ENCODE peak calls at places on chromosomes 5 and 9, in seven cellular contexts. N is Peyer's patch; L is nephron progenitor cell; F is MCF 10A; T is uterus; B is cardiac fibroblast; R is CD8-positive, alpha-beta T cell. U is an unnamed sample.

GRCh38 chr5:130278136-130278535 is 373.9 kb downstream of the CHSY3 start:
- DNase-seq in F (no peak), B (no peak), N (no peak), T (no peak), L (no peak), R (no peak), U (no peak)

GRCh38 chr9:72297516-72297915 is 67.5 kb downstream of the ZFAND5 start:
- DNase-seq in T (no peak), R (no peak), B (no peak), L (no peak), F (no peak), N (no peak), U (no peak)

GRCh38 chr5:59640411-59640810 is 253.1 kb downstream of the PDE4D start:
- DNase-seq in T (no peak), L (peak), B (peak), F (peak), N (no peak), R (no peak), U (no peak)

GRCh38 chr5:17037751-17038150 is 101.7 kb upstream of the MYO10 start:
- DNase-seq in B (peak), F (peak), N (no peak), L (no peak), T (no peak), R (no peak), U (no peak)

GRCh38 chr5:152711996-152712395 is 306.9 kb upstream of the NMUR2 start:
- DNase-seq in F (no peak), N (no peak), B (no peak), R (no peak), L (no peak), T (no peak), U (no peak)

GRCh38 chr5:72388652-72389051 is 68.5 kb downstream of the PTCD2 start:
- DNase-seq in L (no peak), B (peak), T (peak), R (no peak), F (peak), N (no peak), U (no peak)

GRCh38 chr5:156920042-156920860 is 42.8 kb downstream of the TIMD4 start:
- DNase-seq in L (no peak), B (no peak), N (no peak), R (no peak), F (no peak), T (no peak), U (no peak)

GRCh38 chr5:97877578-97877977 is 694.5 kb upstream of the RIOK2 start:
- DNase-seq in R (no peak), L (no peak), B (no peak), N (no peak), F (no peak), T (no peak), U (no peak)

GRCh38 chr9:83449981-83450380 is 88.2 kb downstream of the FRMD3 start:
- DNase-seq in N (no peak), T (no peak), R (no peak), B (no peak), L (no peak), F (no peak), U (no peak)

GRCh38 chr5:140966293-140967225 is at the start of gene PCDHAC2:
- DNase-seq in R (no peak), L (peak), F (peak), B (peak), T (peak), N (no peak), U (no peak)

GRCh38 chr5:146068136-146068717 is 37.1 kb downstream of the PLAC8L1 start:
- DNase-seq in F (no peak), T (no peak), R (no peak), N (no peak), L (no peak), B (no peak), U (no peak)

GRCh38 chr5:150045512-150045911 is 40.8 kb downstream of the CSF1R start:
- DNase-seq in N (no peak), R (no peak), T (no peak), L (no peak), F (no peak), B (no peak), U (no peak)
- TF ChIP-seq CTCF in N (no peak), R (no peak), T (no peak), L (no peak), F (no peak), B (no peak), U (no peak)

GRCh38 chr9:136554870-136555269 is 9.0 kb upstream of the NOTCH1 start:
- DNase-seq in T (no peak), R (no peak), F (no peak), N (no peak), L (no peak), B (no peak), U (no peak)
- TF ChIP-seq CTCF in T (no peak), R (no peak), F (no peak), N (no peak), L (no peak), B (no peak), U (no peak)

GRCh38 chr5:103031607-103032006 is 88.3 kb downstream of the GIN1 start:
- DNase-seq in B (peak), T (no peak), F (no peak), N (no peak), R (no peak), L (no peak), U (no peak)
- TF ChIP-seq CTCF in B (peak), T (no peak), F (no peak), N (no peak), R (no peak), L (peak), U (no peak)

GRCh38 chr9:91421022-91421765 is 2.4 kb downstream of the NFIL3 start:
- DNase-seq in F (no peak), L (peak), R (peak), N (no peak), B (peak), T (peak), U (peak)
- TF ChIP-seq CTCF in F (no peak), L (peak), R (no peak), N (no peak), B (peak), T (peak), U (peak)

GRCh38 chr9:136254381-136255165 is 9.0 kb upstream of the QSOX2 start:
- DNase-seq in L (no peak), N (no peak), B (no peak), R (no peak), F (peak), T (no peak), U (no peak)
- TF ChIP-seq CTCF in L (no peak), N (no peak), B (peak), R (no peak), F (no peak), T (no peak), U (no peak)

GRCh38 chr5:84453405-84453804 is 68.7 kb upstream of the EDIL3 start:
- DNase-seq in T (no peak), N (no peak), R (no peak), B (no peak), L (no peak), F (no peak), U (no peak)

GRCh38 chr5:84445049-84445685 is 60.5 kb upstream of the EDIL3 start:
- DNase-seq in T (no peak), B (no peak), N (no peak), R (no peak), L (no peak), F (no peak), U (no peak)

GRCh38 chr5:84450617-84451414 is 66.1 kb upstream of the EDIL3 start:
- DNase-seq in L (no peak), F (peak), R (no peak), N (no peak), B (peak), T (no peak), U (no peak)
- TF ChIP-seq CTCF in L (peak), F (peak), R (no peak), N (no peak), B (peak), T (no peak), U (no peak)

GRCh38 chr9:95078934-95079333 is 238.6 kb downstream of the FANCC start:
- DNase-seq in T (peak), N (no peak), F (no peak), B (no peak), R (no peak), L (no peak), U (peak)
- TF ChIP-seq CTCF in T (no peak), N (no peak), F (no peak), B (no peak), R (no peak), L (no peak), U (no peak)

DNA sequence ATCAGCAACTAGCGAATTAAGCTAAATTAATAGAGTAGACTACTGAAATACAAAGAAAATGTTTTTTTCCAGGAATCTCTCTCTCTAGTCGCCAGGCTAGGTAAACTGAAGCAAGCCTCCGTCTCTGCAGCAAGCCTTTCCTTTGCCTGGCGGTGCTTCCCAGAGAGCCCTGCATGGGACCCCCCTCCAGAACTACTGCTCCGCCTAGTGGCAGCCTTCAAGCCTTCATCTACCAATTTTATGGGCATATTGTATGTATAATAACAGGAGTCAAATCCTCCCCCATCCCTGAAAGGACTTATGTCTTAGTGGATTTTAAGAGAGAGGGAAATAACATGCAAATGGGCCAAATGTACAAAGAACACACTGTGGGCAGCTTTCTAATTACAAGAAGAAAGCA is 241.9 kb downstream of the SAXO1 start:
- DNase-seq in B (peak), N (no peak), T (no peak), R (no peak), L (peak), F (peak), U (no peak)
- TF ChIP-seq CTCF in B (peak), N (no peak), T (no peak), R (no peak), L (peak), F (peak), U (peak)

GRCh38 chr9:127611796-127612790 is at the start of gene STXBP1:
- DNase-seq in T (peak), B (peak), L (peak), F (peak), N (peak), R (peak), U (peak)
- TF ChIP-seq CTCF in T (peak), B (no peak), L (no peak), F (no peak), N (no peak), R (no peak), U (no peak)

U was measured in GM13977.